ENCODE peak calls at places on chromosomes 3 and 15, in nine cellular contexts. C is mammary epithelial cell; E is CD8-positive, alpha-beta memory T cell; T is left ventricle myocardium inferior; S is neural progenitor cell; M is Panc1; F is mesenchymal stem cell; H is SJSA1; G is endodermal cell. U is an unnamed sample.

GRCh38 chr3:144900366-144900765 is 928.7 kb downstream of the DIPK2A start:
- DNase-seq in F (no peak), G (no peak), M (no peak), E (no peak), H (no peak), T (no peak), S (no peak), C (no peak), U (no peak)

GRCh38 chr3:196563721-196564225 is 4.6 kb downstream of the WDR53 start:
- DNase-seq in M (peak; percentile 64), G (no peak), S (no peak), H (peak; percentile 2), C (peak; percentile 66), F (peak; percentile 23), T (no peak), E (no peak), U (peak; percentile 57)

GRCh38 chr15:99006146-99006545 is 1.4 kb downstream of the PGPEP1L start:
- DNase-seq in T (no peak), C (no peak), M (no peak), S (no peak), E (no peak), H (no peak), G (no peak), F (no peak), U (no peak)

GRCh38 chr3:171459942-171460225 is 321 bp downstream of the TNIK start:
- DNase-seq in M (no peak), F (no peak), S (no peak), T (no peak), G (peak; percentile 78), C (no peak), H (no peak), E (no peak), U (no peak)

GRCh38 chr15:88681610-88682221 is 42.9 kb downstream of the ISG20 start:
- DNase-seq in S (no peak), T (no peak), M (no peak), E (no peak), G (no peak), H (no peak), F (no peak), C (no peak), U (no peak)

GRCh38 chr15:65211157-65211982 is at the start of gene CILP:
- DNase-seq in H (no peak), F (peak; percentile 33), S (peak; percentile 29), G (no peak), T (peak; percentile 53), M (no peak), C (no peak), E (no peak), U (no peak)

GRCh38 chr15:40844543-40844981 is 714 bp downstream of the SPINT1 start:
- DNase-seq in E (no peak), G (peak; percentile 81), F (peak; percentile 24), C (no peak), H (no peak), S (peak; percentile 59), M (no peak), T (peak; percentile 26), U (peak; percentile 29)

GRCh38 chr15:72341361-72341760 is 21.4 kb upstream of the CELF6 start:
- DNase-seq in C (no peak), H (no peak), M (no peak), F (peak; percentile 29), G (peak; percentile 88), E (no peak), T (no peak), S (peak; percentile 75), U (no peak)

GRCh38 chr15:87263844-87264243 is 992.7 kb downstream of the NTRK3 start:
- DNase-seq in H (no peak), G (no peak), M (no peak), E (no peak), T (no peak), F (no peak), C (no peak), S (no peak), U (no peak)

GRCh38 chr3:187167795-187168194 is 28.5 kb upstream of the RPL39L start:
- DNase-seq in C (no peak), S (no peak), G (no peak), E (no peak), M (no peak), T (peak; percentile 45), F (no peak), H (no peak), U (no peak)

GRCh38 chr3:62378329-62378789 is 5.0 kb upstream of the FEZF2 start:
- DNase-seq in E (no peak), S (peak; percentile 92), C (no peak), F (no peak), M (no peak), H (no peak), T (no peak), G (peak; percentile 79), U (no peak)

GRCh38 chr15:41914406-41914805 is 20.6 kb upstream of the SPTBN5 start:
- DNase-seq in E (no peak), S (no peak), F (no peak), M (no peak), T (no peak), H (no peak), C (no peak), G (no peak), U (no peak)

GRCh38 chr3:31945738-31946052 is 35.4 kb downstream of the OSBPL10 start:
- DNase-seq in F (no peak), S (no peak), M (no peak), T (no peak), E (no peak), H (no peak), C (no peak), G (no peak), U (no peak)
- H3K4me1 ChIP-seq in F (peaks cover 2% of the 10 kb centered on the region), S (peaks cover 5% of the 10 kb centered on the region), M (peaks cover 29% of the 10 kb centered on the region), T (peaks cover 45% of the 10 kb centered on the region), E (no peaks in the 10 kb centered on the region), H (peaks cover 3% of the 10 kb centered on the region), C (peaks cover 24% of the 10 kb centered on the region), G (no peaks in the 10 kb centered on the region), U (no peaks in the 10 kb centered on the region)

GRCh38 chr3:2099779-2100191 is 1.1 kb downstream of the CNTN4 start:
- DNase-seq in T (no peak), C (no peak), H (no peak), F (peak; percentile 40), G (peak; percentile 76), S (peak; percentile 59), E (no peak), M (no peak), U (no peak)
- H3K4me3 ChIP-seq in T (peak overlapping the region; percentile 66), C (no peak overlapping the region), H (no peak overlapping the region), F (no peak overlapping the region), G (peak overlapping the region; percentile 77), S (peak overlapping the region; percentile 66), E (no peak overlapping the region), M (no peak overlapping the region), U (no peak overlapping the region)

DNA sequence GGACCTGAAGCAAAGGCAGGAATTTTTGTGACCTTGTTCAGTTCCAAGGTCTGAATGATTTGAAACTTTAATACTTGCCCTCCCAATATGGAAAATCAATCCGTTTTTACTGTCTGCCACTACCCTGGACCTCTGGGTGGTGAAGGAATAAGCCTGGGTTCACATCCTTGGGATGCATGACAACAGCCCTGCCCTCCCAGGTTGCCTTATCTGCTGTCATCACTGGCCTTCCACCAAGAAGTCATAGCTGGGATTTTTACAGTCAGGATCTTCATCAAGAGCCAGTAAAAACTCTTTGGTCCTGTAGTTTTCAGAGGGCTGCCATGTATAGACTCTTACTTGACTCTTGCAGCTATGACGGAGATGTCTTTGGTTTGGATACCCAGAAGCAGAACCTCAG is 128.6 kb downstream of the MYLK start:
- DNase-seq in M (no peak), T (no peak), F (no peak), G (no peak), H (no peak), C (no peak), E (no peak), S (no peak), U (no peak)
- H3K4me1 ChIP-seq in M (peaks cover 19% of the 10 kb centered on the region), T (peaks cover 25% of the 10 kb centered on the region), F (peaks cover 31% of the 10 kb centered on the region), G (peaks cover 8% of the 10 kb centered on the region), H (peaks cover 59% of the 10 kb centered on the region), C (peaks cover 43% of the 10 kb centered on the region), E (no peaks in the 10 kb centered on the region), S (peaks cover 16% of the 10 kb centered on the region), U (no peaks in the 10 kb centered on the region)

DNA sequence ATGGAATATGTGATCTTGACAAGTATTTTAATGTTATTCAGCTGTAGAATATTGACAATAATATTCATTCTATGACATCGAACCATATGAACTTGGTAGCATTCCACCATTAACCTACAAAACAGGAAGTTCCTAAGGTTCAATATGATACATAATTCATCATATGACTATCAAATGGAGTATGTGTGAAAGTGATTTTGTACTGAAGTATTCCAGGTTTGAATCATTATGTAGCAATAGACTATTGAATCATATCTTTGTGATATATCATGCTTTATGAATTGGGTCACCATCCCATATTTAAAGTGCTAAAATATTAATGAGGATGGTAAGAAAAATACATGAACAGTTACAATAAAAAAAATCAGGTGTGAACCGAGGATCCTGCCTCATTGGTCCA is 95.1 kb downstream of the TP63 start:
- DNase-seq in C (peak; percentile 69), G (no peak), E (no peak), F (no peak), M (no peak), H (no peak), T (no peak), S (no peak), U (no peak)
- H3K4me3 ChIP-seq in C (no peak overlapping the region), G (no peak overlapping the region), E (no peak overlapping the region), F (no peak overlapping the region), M (no peak overlapping the region), H (no peak overlapping the region), T (no peak overlapping the region), S (no peak overlapping the region), U (no peak overlapping the region)

DNA sequence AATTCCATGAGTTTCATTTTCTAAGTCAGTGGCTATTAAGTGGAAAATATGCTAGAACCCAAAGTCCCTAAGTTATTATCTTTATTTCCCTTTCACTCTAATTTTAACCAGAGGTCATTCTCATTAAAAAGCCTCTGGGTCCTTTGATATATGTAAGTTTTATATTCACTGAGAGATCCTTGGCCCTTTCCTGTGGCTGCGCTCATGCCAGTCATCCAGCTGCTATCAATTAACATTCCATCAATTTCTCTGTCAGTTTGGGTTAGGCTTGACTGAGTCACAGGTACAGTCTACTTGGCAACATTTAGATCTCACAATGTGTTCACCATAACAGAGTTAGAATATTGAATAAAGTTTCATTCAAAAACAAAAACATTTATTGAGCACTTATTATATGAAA is 58.0 kb upstream of the FBN1 start:
- DNase-seq in T (no peak), H (peak; percentile 53), F (no peak), C (no peak), M (no peak), E (no peak), S (no peak), G (no peak), U (no peak)
- H3K4me1 ChIP-seq in T (no peaks in the 10 kb centered on the region), H (peaks cover 16% of the 10 kb centered on the region), F (no peaks in the 10 kb centered on the region), C (no peaks in the 10 kb centered on the region), M (no peaks in the 10 kb centered on the region), E (no peaks in the 10 kb centered on the region), S (no peaks in the 10 kb centered on the region), G (no peaks in the 10 kb centered on the region), U (no peaks in the 10 kb centered on the region)

DNA sequence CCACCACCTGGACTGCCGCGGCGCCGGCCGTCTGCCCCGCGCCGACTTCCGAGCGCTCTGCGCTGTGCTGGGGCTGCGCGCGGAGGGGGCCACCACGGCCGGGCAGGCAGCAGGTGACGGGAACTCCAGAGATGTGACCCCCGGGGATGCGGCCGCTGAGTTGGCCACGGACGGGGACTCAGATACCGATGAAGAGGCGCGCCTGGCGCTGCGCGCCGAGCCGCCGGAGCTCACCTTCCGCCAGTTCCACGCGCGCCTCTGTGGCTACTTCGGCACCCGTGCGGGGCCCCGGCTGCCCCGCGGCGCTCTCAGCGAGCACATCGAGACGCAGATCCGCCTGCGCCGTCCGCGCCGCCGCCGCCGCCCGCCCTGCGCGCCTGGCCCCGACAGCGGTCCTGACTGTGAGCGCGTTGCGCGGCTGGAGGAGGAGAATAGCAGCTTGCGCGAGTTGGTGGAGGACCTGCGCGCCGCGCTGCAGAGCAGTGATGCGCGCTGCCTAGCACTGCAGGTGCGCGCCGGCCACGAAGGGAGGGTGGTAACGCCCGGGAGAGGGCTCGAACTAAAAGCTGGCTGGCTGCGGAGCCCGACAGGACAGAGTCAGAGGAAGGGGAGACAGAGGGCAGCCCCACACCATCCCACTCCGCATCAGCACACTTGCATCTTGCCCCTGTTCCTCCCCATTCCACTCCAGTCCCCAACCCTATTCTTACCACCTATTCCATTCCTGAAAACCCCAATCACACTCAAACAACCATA is 891 bp downstream of the EFCC1 start:
- DNase-seq in G (peak; percentile 75), C (no peak), H (no peak), S (peak; percentile 83), E (no peak), T (no peak), F (peak; percentile 45), M (no peak), U (no peak)
- H3K4me3 ChIP-seq in G (peak overlapping the region; percentile 73), C (no peak overlapping the region), H (peak overlapping the region; percentile 44), S (peak overlapping the region; percentile 84), E (no peak overlapping the region), T (peak overlapping the region; percentile 84), F (peak overlapping the region; percentile 61), M (peak overlapping the region; percentile 33), U (no peak overlapping the region)